ENCODE peak calls at places on chromosomes 6 and 20, in five cellular contexts. E is neuronal stem cell, W is H9, D is trophoblast cell, M is mesenchymal stem cell. L is an unnamed sample.

GRCh38 chr20:64182146-64182865 is 18.1 kb downstream of the MYT1 start:
- DNase-seq in E (no peak), W (no peak), D (no peak), M (no peak), L (no peak)

GRCh38 chr6:52098649-52099184 is 11.3 kb upstream of the PKHD1 start:
- DNase-seq in E (no peak), W (no peak), D (no peak), M (no peak), L (no peak)

GRCh38 chr6:43943781-43944250 is 173.8 kb downstream of the VEGFA start:
- DNase-seq in E (no peak), W (peak), D (no peak), M (no peak), L (no peak)

GRCh38 chr6:47529734-47530133 is 52.1 kb downstream of the CD2AP start:
- DNase-seq in E (no peak), W (no peak), D (peak), M (no peak), L (no peak)

GRCh38 chr6:107488174-107488874 is 1.6 kb upstream of the SOBP start:
- DNase-seq in E (no peak), W (no peak), D (no peak), M (peak), L (no peak)

GRCh38 chr6:137471951-137472350 is 22.2 kb downstream of the OLIG3 start:
- DNase-seq in E (no peak), W (no peak), D (no peak), M (no peak), L (no peak)

GRCh38 chr6:160221423-160221822 is 37.2 kb downstream of the SLC22A2 start:
- DNase-seq in E (no peak), W (no peak), D (no peak), M (no peak), L (no peak)

GRCh38 chr20:63974402-63975200 is 4.8 kb downstream of the SAMD10 start:
- DNase-seq in E (no peak), W (peak), D (no peak), M (no peak), L (no peak)

GRCh38 chr6:25050356-25050755 is 114.6 kb upstream of the RIPOR2 start:
- DNase-seq in E (no peak), W (no peak), D (peak), M (peak), L (no peak)

GRCh38 chr6:99780556-99780885 is 173.9 kb downstream of the PRDM13 start:
- DNase-seq in E (no peak), W (no peak), D (no peak), M (no peak), L (no peak)

GRCh38 chr6:133230022-133230421 is 11.1 kb upstream of the EYA4 start:
- DNase-seq in E (no peak), W (no peak), D (no peak), M (no peak), L (no peak)
- H2BK12ac ChIP-seq in E (no peak), W (no peak), D (no peak), M (no peak), L (no peak)

DNA sequence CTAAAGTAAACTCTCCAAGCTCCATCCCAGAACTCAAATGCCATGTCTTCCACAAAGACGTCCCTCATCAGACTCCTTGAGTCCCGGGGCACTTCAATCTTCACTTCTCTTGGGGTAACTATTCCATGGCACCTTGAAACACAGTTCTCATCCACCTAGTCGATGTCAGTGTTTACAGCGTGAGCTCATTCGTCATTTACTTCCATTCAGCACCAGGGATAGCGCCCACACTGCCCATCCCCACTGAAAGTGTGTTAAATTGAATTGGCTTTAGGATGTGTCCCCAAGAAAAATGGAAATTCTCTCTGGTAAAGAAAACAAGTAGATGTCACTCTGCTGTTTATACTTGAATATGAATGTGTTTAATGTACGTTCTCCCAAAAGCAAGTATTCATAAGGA is 31.3 kb downstream of the KCNK15 start:
- DNase-seq in E (peak), W (no peak), D (no peak), M (peak), L (peak)
- H2BK12ac ChIP-seq in E (no peak), W (no peak), D (no peak), M (no peak), L (no peak)

DNA sequence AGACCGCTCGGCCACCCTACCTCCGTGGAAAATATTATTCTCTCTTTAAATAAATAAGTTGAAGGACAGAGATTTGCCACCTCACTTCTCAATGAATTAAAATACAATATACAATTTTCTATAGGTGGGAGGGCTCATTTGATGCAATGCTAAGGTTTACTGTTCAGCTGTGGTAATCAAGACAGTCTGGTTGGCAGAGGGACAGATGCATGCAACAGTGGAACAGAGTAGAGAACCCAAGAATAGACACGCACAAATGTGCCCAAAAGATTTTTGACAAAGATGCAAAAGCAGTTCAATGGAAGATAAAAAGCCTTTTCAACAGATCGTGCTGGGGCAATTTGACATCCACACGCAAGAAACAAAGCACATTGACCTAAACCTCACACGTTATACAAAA is 145.2 kb downstream of the CEBPB start:
- DNase-seq in E (no peak), W (no peak), D (no peak), M (no peak), L (no peak)
- H2BK12ac ChIP-seq in E (no peak), W (no peak), D (no peak), M (no peak), L (no peak)

DNA sequence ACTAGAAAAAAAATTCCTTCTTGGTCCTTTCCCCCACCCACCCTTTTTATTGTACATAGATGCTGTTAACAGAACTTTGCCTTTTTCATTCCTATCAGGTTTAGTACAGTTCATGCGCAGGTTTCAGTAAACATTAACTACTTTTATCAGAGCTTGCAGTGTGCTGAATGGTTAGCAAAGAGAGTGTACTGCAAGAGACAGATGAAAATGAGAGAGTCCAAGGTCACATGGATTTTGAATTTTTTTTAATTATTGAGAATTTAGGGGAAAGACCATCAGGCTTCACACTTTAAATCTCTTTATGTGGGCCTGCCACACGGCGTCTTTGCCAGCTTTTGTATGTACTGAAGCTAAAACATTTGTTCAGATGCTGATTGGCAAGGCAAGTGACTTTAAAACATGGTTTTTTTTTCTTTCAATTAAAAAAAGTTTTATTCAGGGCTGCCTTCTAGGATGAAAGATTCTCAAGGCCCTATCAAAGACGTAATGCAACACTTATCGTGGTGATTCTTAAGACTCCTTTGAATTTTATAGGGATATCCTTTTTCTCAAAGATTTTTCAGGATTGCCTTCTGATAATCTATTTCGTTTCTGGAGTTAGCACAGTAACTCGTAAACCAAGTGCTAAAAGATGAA is 32.2 kb downstream of the RREB1 start:
- DNase-seq in E (no peak), W (no peak), D (no peak), M (no peak), L (no peak)
- H2BK12ac ChIP-seq in E (no peak), W (no peak), D (no peak), M (no peak), L (no peak)

GRCh38 chr20:37407117-37407566 is 61.2 kb downstream of the SRC start:
- DNase-seq in E (no peak), W (no peak), D (peak), M (no peak), L (no peak)
- H2BK12ac ChIP-seq in E (no peak), W (no peak), D (no peak), M (no peak), L (no peak)

L was measured in H1.